ENCODE peak calls at places on chromosome 22, in eight cellular contexts. One of them, this sample, is unnamed.

GRCh38 chr22:17087176-17088131 is 2.7 kb downstream of the IL17RA start:
- DNase-seq in psoas muscle: no peak
- DNase-seq in astrocyte of the cerebellum: peak; percentile 90
- DNase-seq in upper lobe of left lung: no peak
- DNase-seq in colonic mucosa: no peak
- DNase-seq in tibial nerve: no peak
- DNase-seq in AG09309: peak; percentile 60
- DNase-seq in osteocyte: no peak
- DNase-seq in this sample: no peak

GRCh38 chr22:43512279-43512678 is 100.5 kb downstream of the MPPED1 start:
- DNase-seq in psoas muscle: no peak
- DNase-seq in astrocyte of the cerebellum: no peak
- DNase-seq in upper lobe of left lung: no peak
- DNase-seq in colonic mucosa: no peak
- DNase-seq in tibial nerve: no peak
- DNase-seq in AG09309: no peak
- DNase-seq in osteocyte: no peak
- DNase-seq in this sample: no peak

GRCh38 chr22:49155039-49155808 is 672.4 kb downstream of the BRD1 start:
- DNase-seq in psoas muscle: no peak
- DNase-seq in astrocyte of the cerebellum: no peak
- DNase-seq in upper lobe of left lung: no peak
- DNase-seq in colonic mucosa: no peak
- DNase-seq in tibial nerve: peak; percentile 8
- DNase-seq in AG09309: no peak
- DNase-seq in osteocyte: no peak
- DNase-seq in this sample: no peak

GRCh38 chr22:19407649-19408606 is 23.6 kb downstream of the HIRA start:
- DNase-seq in psoas muscle: no peak
- DNase-seq in astrocyte of the cerebellum: no peak
- DNase-seq in upper lobe of left lung: no peak
- DNase-seq in colonic mucosa: peak; percentile 24
- DNase-seq in tibial nerve: no peak
- DNase-seq in AG09309: no peak
- DNase-seq in osteocyte: no peak
- DNase-seq in this sample: no peak

GRCh38 chr22:42930810-42931420 is 73.8 kb upstream of the ARFGAP3 start:
- DNase-seq in psoas muscle: peak; percentile 74
- DNase-seq in astrocyte of the cerebellum: no peak
- DNase-seq in upper lobe of left lung: no peak
- DNase-seq in colonic mucosa: no peak
- DNase-seq in tibial nerve: no peak
- DNase-seq in AG09309: no peak
- DNase-seq in osteocyte: no peak
- DNase-seq in this sample: peak; percentile 67

GRCh38 chr22:45834241-45834640 is 142.7 kb downstream of the WNT7B start:
- DNase-seq in psoas muscle: no peak
- DNase-seq in astrocyte of the cerebellum: no peak
- DNase-seq in upper lobe of left lung: no peak
- DNase-seq in colonic mucosa: no peak
- DNase-seq in tibial nerve: no peak
- DNase-seq in AG09309: no peak
- DNase-seq in osteocyte: no peak
- DNase-seq in this sample: no peak

GRCh38 chr22:20520093-20520511 is 12.7 kb downstream of the MED15 start:
- DNase-seq in psoas muscle: no peak
- DNase-seq in astrocyte of the cerebellum: no peak
- DNase-seq in upper lobe of left lung: no peak
- DNase-seq in colonic mucosa: no peak
- DNase-seq in tibial nerve: no peak
- DNase-seq in AG09309: no peak
- DNase-seq in osteocyte: no peak
- DNase-seq in this sample: no peak

GRCh38 chr22:43090130-43090789 is 1.1 kb upstream of the TTLL1 start:
- DNase-seq in psoas muscle: no peak
- DNase-seq in astrocyte of the cerebellum: peak; percentile 73
- DNase-seq in upper lobe of left lung: no peak
- DNase-seq in colonic mucosa: peak; percentile 60
- DNase-seq in tibial nerve: no peak
- DNase-seq in AG09309: peak; percentile 73
- DNase-seq in osteocyte: no peak
- DNase-seq in this sample: peak; percentile 60

GRCh38 chr22:44146088-44146861 is 34.5 kb upstream of the PARVG start:
- DNase-seq in psoas muscle: no peak
- DNase-seq in astrocyte of the cerebellum: no peak
- DNase-seq in upper lobe of left lung: no peak
- DNase-seq in colonic mucosa: no peak
- DNase-seq in tibial nerve: no peak
- DNase-seq in AG09309: no peak
- DNase-seq in osteocyte: no peak
- DNase-seq in this sample: no peak

GRCh38 chr22:33088418-33088817 is 30.2 kb upstream of the SYN3 start:
- DNase-seq in psoas muscle: no peak
- DNase-seq in astrocyte of the cerebellum: no peak
- DNase-seq in upper lobe of left lung: no peak
- DNase-seq in colonic mucosa: no peak
- DNase-seq in tibial nerve: no peak
- DNase-seq in AG09309: no peak
- DNase-seq in osteocyte: no peak
- DNase-seq in this sample: no peak

GRCh38 chr22:19997561-19998231 is 18.9 kb downstream of the ARVCF start:
- DNase-seq in psoas muscle: peak; percentile 44
- DNase-seq in astrocyte of the cerebellum: no peak
- DNase-seq in upper lobe of left lung: peak; percentile 71
- DNase-seq in colonic mucosa: no peak
- DNase-seq in tibial nerve: no peak
- DNase-seq in AG09309: no peak
- DNase-seq in osteocyte: no peak
- DNase-seq in this sample: no peak

GRCh38 chr22:20422965-20423635 is 14.5 kb downstream of the SCARF2 start:
- DNase-seq in psoas muscle: peak; percentile 89
- DNase-seq in astrocyte of the cerebellum: no peak
- DNase-seq in upper lobe of left lung: peak; percentile 72
- DNase-seq in colonic mucosa: peak; percentile 18
- DNase-seq in tibial nerve: no peak
- DNase-seq in AG09309: no peak
- DNase-seq in osteocyte: no peak
- DNase-seq in this sample: no peak

GRCh38 chr22:44557064-44557748 is 59.2 kb upstream of the RTL6 start:
- DNase-seq in psoas muscle: no peak
- DNase-seq in astrocyte of the cerebellum: no peak
- DNase-seq in upper lobe of left lung: no peak
- DNase-seq in colonic mucosa: no peak
- DNase-seq in tibial nerve: no peak
- DNase-seq in AG09309: no peak
- DNase-seq in osteocyte: no peak
- DNase-seq in this sample: no peak

GRCh38 chr22:36334838-36335603 is 52.7 kb downstream of the MYH9 start:
- DNase-seq in psoas muscle: no peak
- DNase-seq in astrocyte of the cerebellum: no peak
- DNase-seq in upper lobe of left lung: peak; percentile 79
- DNase-seq in colonic mucosa: no peak
- DNase-seq in tibial nerve: no peak
- DNase-seq in AG09309: no peak
- DNase-seq in osteocyte: no peak
- DNase-seq in this sample: peak; percentile 28

GRCh38 chr22:36332623-36333331 is 55.0 kb downstream of the MYH9 start:
- DNase-seq in psoas muscle: no peak
- DNase-seq in astrocyte of the cerebellum: no peak
- DNase-seq in upper lobe of left lung: no peak
- DNase-seq in colonic mucosa: peak; percentile 77
- DNase-seq in tibial nerve: no peak
- DNase-seq in AG09309: no peak
- DNase-seq in osteocyte: no peak
- DNase-seq in this sample: peak; percentile 89

GRCh38 chr22:36333632-36334031 is 54.1 kb downstream of the MYH9 start:
- DNase-seq in psoas muscle: no peak
- DNase-seq in astrocyte of the cerebellum: no peak
- DNase-seq in upper lobe of left lung: no peak
- DNase-seq in colonic mucosa: no peak
- DNase-seq in tibial nerve: no peak
- DNase-seq in AG09309: no peak
- DNase-seq in osteocyte: no peak
- DNase-seq in this sample: peak; percentile 63

GRCh38 chr22:36335621-36336020 is 52.1 kb downstream of the MYH9 start:
- DNase-seq in psoas muscle: no peak
- DNase-seq in astrocyte of the cerebellum: no peak
- DNase-seq in upper lobe of left lung: no peak
- DNase-seq in colonic mucosa: no peak
- DNase-seq in tibial nerve: no peak
- DNase-seq in AG09309: no peak
- DNase-seq in osteocyte: no peak
- DNase-seq in this sample: no peak

GRCh38 chr22:36334081-36334831 is 53.5 kb downstream of the MYH9 start:
- DNase-seq in psoas muscle: no peak
- DNase-seq in astrocyte of the cerebellum: no peak
- DNase-seq in upper lobe of left lung: peak; percentile 78
- DNase-seq in colonic mucosa: peak; percentile 51
- DNase-seq in tibial nerve: no peak
- DNase-seq in AG09309: no peak
- DNase-seq in osteocyte: no peak
- DNase-seq in this sample: no peak
- TF ChIP-seq CTCF in psoas muscle: peak; percentile 3
- TF ChIP-seq CTCF in astrocyte of the cerebellum: peak; percentile 26
- TF ChIP-seq CTCF in upper lobe of left lung: no peak
- TF ChIP-seq CTCF in colonic mucosa: no peak
- TF ChIP-seq CTCF in tibial nerve: no peak
- TF ChIP-seq CTCF in AG09309: no peak
- TF ChIP-seq CTCF in osteocyte: no peak
- TF ChIP-seq CTCF in this sample: no peak

GRCh38 chr22:26548984-26549383 is 36.7 kb upstream of the TFIP11 start:
- DNase-seq in psoas muscle: no peak
- DNase-seq in astrocyte of the cerebellum: no peak
- DNase-seq in upper lobe of left lung: no peak
- DNase-seq in colonic mucosa: no peak
- DNase-seq in tibial nerve: no peak
- DNase-seq in AG09309: no peak
- DNase-seq in osteocyte: no peak
- DNase-seq in this sample: no peak

GRCh38 chr22:26548303-26548702 is 36.0 kb upstream of the TFIP11 start:
- DNase-seq in psoas muscle: no peak
- DNase-seq in astrocyte of the cerebellum: no peak
- DNase-seq in upper lobe of left lung: no peak
- DNase-seq in colonic mucosa: no peak
- DNase-seq in tibial nerve: no peak
- DNase-seq in AG09309: no peak
- DNase-seq in osteocyte: no peak
- DNase-seq in this sample: no peak

GRCh38 chr22:26551568-26551967 is 38.4 kb downstream of the TPST2 start:
- DNase-seq in psoas muscle: no peak
- DNase-seq in astrocyte of the cerebellum: no peak
- DNase-seq in upper lobe of left lung: no peak
- DNase-seq in colonic mucosa: no peak
- DNase-seq in tibial nerve: no peak
- DNase-seq in AG09309: no peak
- DNase-seq in osteocyte: no peak
- DNase-seq in this sample: no peak

GRCh38 chr22:26550498-26551033 is 38.3 kb upstream of the TFIP11 start:
- DNase-seq in psoas muscle: peak; percentile 62
- DNase-seq in astrocyte of the cerebellum: peak; percentile 96
- DNase-seq in upper lobe of left lung: peak; percentile 83
- DNase-seq in colonic mucosa: no peak
- DNase-seq in tibial nerve: no peak
- DNase-seq in AG09309: peak; percentile 80
- DNase-seq in osteocyte: no peak
- DNase-seq in this sample: no peak

DNA sequence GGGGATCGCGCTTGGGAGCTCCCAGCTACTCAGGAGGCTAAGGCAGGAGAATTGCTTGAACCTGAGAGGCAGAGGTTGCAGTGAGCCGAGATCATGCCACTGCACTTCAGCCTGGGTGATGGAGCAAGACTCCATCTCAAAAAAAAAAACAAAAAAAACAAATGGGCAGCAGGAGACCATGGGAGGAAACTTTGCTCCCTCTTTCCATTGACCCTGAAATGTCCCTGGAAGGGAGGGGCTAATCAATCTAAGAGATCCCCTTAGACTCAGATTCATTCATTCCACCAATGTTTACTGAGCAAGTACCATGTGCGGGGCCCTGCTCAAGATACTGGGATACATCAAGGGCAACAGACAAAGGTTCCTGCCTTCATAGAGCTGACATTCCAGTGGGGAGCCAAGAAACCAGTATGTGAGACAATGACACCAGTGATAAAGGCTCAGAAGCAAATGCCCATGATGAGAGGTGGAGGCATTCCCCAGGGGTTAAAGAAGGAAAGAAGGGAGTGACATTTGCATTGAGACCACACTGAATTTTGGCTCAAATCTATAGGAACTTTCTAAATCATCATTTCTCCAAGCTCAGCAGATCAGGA is 37.7 kb upstream of the TFIP11 start:
- DNase-seq in psoas muscle: no peak
- DNase-seq in astrocyte of the cerebellum: no peak
- DNase-seq in upper lobe of left lung: no peak
- DNase-seq in colonic mucosa: no peak
- DNase-seq in tibial nerve: no peak
- DNase-seq in AG09309: no peak
- DNase-seq in osteocyte: no peak
- DNase-seq in this sample: no peak
- TF ChIP-seq CTCF in psoas muscle: no peak
- TF ChIP-seq CTCF in astrocyte of the cerebellum: no peak
- TF ChIP-seq CTCF in upper lobe of left lung: no peak
- TF ChIP-seq CTCF in colonic mucosa: no peak
- TF ChIP-seq CTCF in tibial nerve: no peak
- TF ChIP-seq CTCF in AG09309: no peak
- TF ChIP-seq CTCF in osteocyte: no peak
- TF ChIP-seq CTCF in this sample: no peak

GRCh38 chr22:39215430-39216142 is 29.2 kb downstream of the PDGFB start:
- DNase-seq in psoas muscle: no peak
- DNase-seq in astrocyte of the cerebellum: no peak
- DNase-seq in upper lobe of left lung: no peak
- DNase-seq in colonic mucosa: no peak
- DNase-seq in tibial nerve: no peak
- DNase-seq in AG09309: no peak
- DNase-seq in osteocyte: no peak
- DNase-seq in this sample: no peak
- TF ChIP-seq CTCF in psoas muscle: peak; percentile 13
- TF ChIP-seq CTCF in astrocyte of the cerebellum: peak; percentile 23
- TF ChIP-seq CTCF in upper lobe of left lung: peak; percentile 18
- TF ChIP-seq CTCF in colonic mucosa: no peak
- TF ChIP-seq CTCF in tibial nerve: peak; percentile 28
- TF ChIP-seq CTCF in AG09309: peak; percentile 27
- TF ChIP-seq CTCF in osteocyte: peak; percentile 33
- TF ChIP-seq CTCF in this sample: peak; percentile 42

DNA sequence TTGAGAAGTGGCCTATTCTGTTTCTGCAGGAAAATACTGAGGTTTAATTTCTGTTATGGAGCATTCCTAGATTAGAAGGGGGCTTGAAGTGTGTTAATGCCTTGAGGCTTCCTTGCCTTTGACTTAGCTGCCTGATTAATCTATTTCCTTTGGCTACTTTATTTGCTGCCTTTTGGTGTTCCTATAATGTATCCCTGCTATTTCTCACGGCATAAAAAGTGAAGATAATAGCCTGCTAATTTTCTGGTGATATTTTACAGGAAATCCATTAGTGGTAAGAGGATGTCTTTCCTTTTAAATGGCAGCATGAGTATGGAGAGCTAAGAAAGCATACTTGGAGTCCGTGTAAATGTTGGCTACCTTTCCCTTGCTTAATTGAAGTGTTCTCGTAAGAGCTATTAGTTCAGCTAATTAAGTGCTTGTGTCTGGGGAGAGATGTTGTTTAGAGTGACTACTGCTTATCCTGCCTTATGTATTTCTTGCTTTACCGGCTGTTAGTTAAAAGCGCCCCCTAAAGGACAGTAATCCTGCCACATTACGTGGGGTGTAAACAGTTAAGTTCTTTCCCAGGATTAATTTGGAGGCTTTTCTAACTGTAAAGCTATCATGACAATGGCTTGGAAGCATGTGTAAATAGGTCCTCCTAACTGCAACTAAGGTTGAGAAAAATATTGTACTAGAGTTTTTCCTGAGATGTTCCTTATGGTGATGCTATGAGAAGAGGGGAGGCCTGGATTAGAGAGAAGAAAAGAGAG is 45.6 kb downstream of the ZNF280B start:
- DNase-seq in psoas muscle: no peak
- DNase-seq in astrocyte of the cerebellum: no peak
- DNase-seq in upper lobe of left lung: no peak
- DNase-seq in colonic mucosa: no peak
- DNase-seq in tibial nerve: no peak
- DNase-seq in AG09309: no peak
- DNase-seq in osteocyte: no peak
- DNase-seq in this sample: no peak
- TF ChIP-seq CTCF in psoas muscle: no peak
- TF ChIP-seq CTCF in astrocyte of the cerebellum: peak; percentile 25
- TF ChIP-seq CTCF in upper lobe of left lung: no peak
- TF ChIP-seq CTCF in colonic mucosa: no peak
- TF ChIP-seq CTCF in tibial nerve: no peak
- TF ChIP-seq CTCF in AG09309: no peak
- TF ChIP-seq CTCF in osteocyte: peak; percentile 22
- TF ChIP-seq CTCF in this sample: no peak